ENCODE peak calls at places on chromosome 7, in five cellular contexts. One of them, this sample, is unnamed.

GRCh38 chr7:158885624-158886023 is 29.3 kb downstream of the DYNC2I1 start:
- DNase-seq in kidney glomerular epithelial cell: no peak
- DNase-seq in NCI-H1436: no peak
- DNase-seq in hypothalamus: no peak
- DNase-seq in activated T-helper 1 cell treated with anti-CD3 and anti-CD28 coated beads, Interleukin-2, amount 50 U/mL, for 16 hours: no peak
- DNase-seq in this sample: peak; percentile 64

GRCh38 chr7:102821994-102822747 is 73.4 kb downstream of the FAM185A start:
- DNase-seq in kidney glomerular epithelial cell: no peak
- DNase-seq in NCI-H1436: no peak
- DNase-seq in hypothalamus: no peak
- DNase-seq in activated T-helper 1 cell treated with anti-CD3 and anti-CD28 coated beads, Interleukin-2, amount 50 U/mL, for 16 hours: no peak
- DNase-seq in this sample: no peak

GRCh38 chr7:138981332-138982203 is at the start of gene KIAA1549:
- DNase-seq in kidney glomerular epithelial cell: peak; percentile 40
- DNase-seq in NCI-H1436: peak; percentile 60
- DNase-seq in hypothalamus: no peak
- DNase-seq in activated T-helper 1 cell treated with anti-CD3 and anti-CD28 coated beads, Interleukin-2, amount 50 U/mL, for 16 hours: peak; percentile 34
- DNase-seq in this sample: peak; percentile 7

GRCh38 chr7:46198691-46199090 is 277.6 kb upstream of the IGFBP3 start:
- DNase-seq in kidney glomerular epithelial cell: no peak
- DNase-seq in NCI-H1436: no peak
- DNase-seq in hypothalamus: no peak
- DNase-seq in activated T-helper 1 cell treated with anti-CD3 and anti-CD28 coated beads, Interleukin-2, amount 50 U/mL, for 16 hours: no peak
- DNase-seq in this sample: no peak

GRCh38 chr7:98034044-98035035 is 44.3 kb upstream of the OCM2 start:
- DNase-seq in kidney glomerular epithelial cell: no peak
- DNase-seq in NCI-H1436: no peak
- DNase-seq in hypothalamus: peak; percentile 2
- DNase-seq in activated T-helper 1 cell treated with anti-CD3 and anti-CD28 coated beads, Interleukin-2, amount 50 U/mL, for 16 hours: no peak
- DNase-seq in this sample: no peak

GRCh38 chr7:92133133-92133736 is 1.0 kb downstream of the CYP51A1 start:
- DNase-seq in kidney glomerular epithelial cell: no peak
- DNase-seq in NCI-H1436: no peak
- DNase-seq in hypothalamus: no peak
- DNase-seq in activated T-helper 1 cell treated with anti-CD3 and anti-CD28 coated beads, Interleukin-2, amount 50 U/mL, for 16 hours: no peak
- DNase-seq in this sample: peak; percentile 52

GRCh38 chr7:83468251-83468739 is 180.6 kb downstream of the SEMA3E start:
- DNase-seq in kidney glomerular epithelial cell: peak; percentile 98
- DNase-seq in NCI-H1436: peak; percentile 42
- DNase-seq in hypothalamus: peak; percentile 26
- DNase-seq in activated T-helper 1 cell treated with anti-CD3 and anti-CD28 coated beads, Interleukin-2, amount 50 U/mL, for 16 hours: no peak
- DNase-seq in this sample: peak; percentile 65

GRCh38 chr7:15686209-15686956 is at the start of gene MEOX2:
- DNase-seq in kidney glomerular epithelial cell: no peak
- DNase-seq in NCI-H1436: no peak
- DNase-seq in hypothalamus: peak; percentile 40
- DNase-seq in activated T-helper 1 cell treated with anti-CD3 and anti-CD28 coated beads, Interleukin-2, amount 50 U/mL, for 16 hours: no peak
- DNase-seq in this sample: no peak

GRCh38 chr7:128350708-128351295 is 7.1 kb upstream of the RBM28 start:
- DNase-seq in kidney glomerular epithelial cell: no peak
- DNase-seq in NCI-H1436: no peak
- DNase-seq in hypothalamus: no peak
- DNase-seq in activated T-helper 1 cell treated with anti-CD3 and anti-CD28 coated beads, Interleukin-2, amount 50 U/mL, for 16 hours: no peak
- DNase-seq in this sample: no peak

GRCh38 chr7:17342726-17343125 is 44.3 kb downstream of the AHR start:
- DNase-seq in kidney glomerular epithelial cell: no peak
- DNase-seq in NCI-H1436: no peak
- DNase-seq in hypothalamus: no peak
- DNase-seq in activated T-helper 1 cell treated with anti-CD3 and anti-CD28 coated beads, Interleukin-2, amount 50 U/mL, for 16 hours: no peak
- DNase-seq in this sample: no peak

GRCh38 chr7:99112097-99112496 is 31.8 kb downstream of the SMURF1 start:
- DNase-seq in kidney glomerular epithelial cell: peak; percentile 19
- DNase-seq in NCI-H1436: no peak
- DNase-seq in hypothalamus: no peak
- DNase-seq in activated T-helper 1 cell treated with anti-CD3 and anti-CD28 coated beads, Interleukin-2, amount 50 U/mL, for 16 hours: no peak
- DNase-seq in this sample: no peak

GRCh38 chr7:93889261-93889660 is 1.3 kb downstream of the TFPI2 start:
- DNase-seq in kidney glomerular epithelial cell: peak; percentile 20
- DNase-seq in NCI-H1436: no peak
- DNase-seq in hypothalamus: no peak
- DNase-seq in activated T-helper 1 cell treated with anti-CD3 and anti-CD28 coated beads, Interleukin-2, amount 50 U/mL, for 16 hours: no peak
- DNase-seq in this sample: no peak

GRCh38 chr7:72504057-72504456 is 91.9 kb upstream of the CALN1 start:
- DNase-seq in kidney glomerular epithelial cell: no peak
- DNase-seq in NCI-H1436: no peak
- DNase-seq in hypothalamus: no peak
- DNase-seq in activated T-helper 1 cell treated with anti-CD3 and anti-CD28 coated beads, Interleukin-2, amount 50 U/mL, for 16 hours: no peak
- DNase-seq in this sample: no peak

This sample was measured in AML-193.